ENCODE peak calls at places on chromosomes 7 and 10, in ten cellular contexts. One of them, this sample, is unnamed.

GRCh38 chr7:65225422-65226006 is 148.1 kb upstream of the ZNF92 start:
- DNase-seq in germinal center: no peak
- DNase-seq in NCI-H1092: no peak
- DNase-seq in activated CD4-positive, alpha-beta T cell treated with anti-CD3 and anti-CD28 coated beads, Interleukin-2, amount 10 ng/mL, durations not matched to agents 7 days and 5 days: peak; percentile 29
- DNase-seq in GM03348: no peak
- DNase-seq in pancreas: no peak
- DNase-seq in epithelial cell of esophagus: no peak
- DNase-seq in C1 segment of cervical spinal cord: no peak
- DNase-seq in ELF-1: no peak
- DNase-seq in NCI-H2081: no peak
- DNase-seq in this sample: no peak

GRCh38 chr7:45159296-45159695 is 1.7 kb downstream of the RAMP3 start:
- DNase-seq in germinal center: no peak
- DNase-seq in NCI-H1092: no peak
- DNase-seq in activated CD4-positive, alpha-beta T cell treated with anti-CD3 and anti-CD28 coated beads, Interleukin-2, amount 10 ng/mL, durations not matched to agents 7 days and 5 days: no peak
- DNase-seq in GM03348: no peak
- DNase-seq in pancreas: no peak
- DNase-seq in epithelial cell of esophagus: no peak
- DNase-seq in C1 segment of cervical spinal cord: no peak
- DNase-seq in ELF-1: no peak
- DNase-seq in NCI-H2081: no peak
- DNase-seq in this sample: no peak

GRCh38 chr10:86687750-86688149 is 19.4 kb downstream of the LDB3 start:
- DNase-seq in germinal center: no peak
- DNase-seq in NCI-H1092: no peak
- DNase-seq in activated CD4-positive, alpha-beta T cell treated with anti-CD3 and anti-CD28 coated beads, Interleukin-2, amount 10 ng/mL, durations not matched to agents 7 days and 5 days: no peak
- DNase-seq in GM03348: peak; percentile 82
- DNase-seq in pancreas: no peak
- DNase-seq in epithelial cell of esophagus: no peak
- DNase-seq in C1 segment of cervical spinal cord: no peak
- DNase-seq in ELF-1: no peak
- DNase-seq in NCI-H2081: no peak
- DNase-seq in this sample: no peak

GRCh38 chr10:53697038-53697437 is 924.5 kb upstream of the MBL2 start:
- DNase-seq in germinal center: no peak
- DNase-seq in NCI-H1092: no peak
- DNase-seq in activated CD4-positive, alpha-beta T cell treated with anti-CD3 and anti-CD28 coated beads, Interleukin-2, amount 10 ng/mL, durations not matched to agents 7 days and 5 days: no peak
- DNase-seq in GM03348: no peak
- DNase-seq in pancreas: no peak
- DNase-seq in epithelial cell of esophagus: peak; percentile 88
- DNase-seq in C1 segment of cervical spinal cord: no peak
- DNase-seq in ELF-1: no peak
- DNase-seq in NCI-H2081: no peak
- DNase-seq in this sample: no peak

GRCh38 chr7:29563590-29564454 is at the start of gene PRR15:
- DNase-seq in germinal center: peak; percentile 53
- DNase-seq in NCI-H1092: peak; percentile 40
- DNase-seq in activated CD4-positive, alpha-beta T cell treated with anti-CD3 and anti-CD28 coated beads, Interleukin-2, amount 10 ng/mL, durations not matched to agents 7 days and 5 days: no peak
- DNase-seq in GM03348: peak; percentile 55
- DNase-seq in pancreas: peak; percentile 79
- DNase-seq in epithelial cell of esophagus: peak; percentile 80
- DNase-seq in C1 segment of cervical spinal cord: no peak
- DNase-seq in ELF-1: peak; percentile 93
- DNase-seq in NCI-H2081: peak; percentile 64
- DNase-seq in this sample: no peak

GRCh38 chr7:107405559-107405958 is 64.3 kb upstream of the GPR22 start:
- DNase-seq in germinal center: no peak
- DNase-seq in NCI-H1092: no peak
- DNase-seq in activated CD4-positive, alpha-beta T cell treated with anti-CD3 and anti-CD28 coated beads, Interleukin-2, amount 10 ng/mL, durations not matched to agents 7 days and 5 days: no peak
- DNase-seq in GM03348: no peak
- DNase-seq in pancreas: no peak
- DNase-seq in epithelial cell of esophagus: peak; percentile 74
- DNase-seq in C1 segment of cervical spinal cord: no peak
- DNase-seq in ELF-1: no peak
- DNase-seq in NCI-H2081: no peak
- DNase-seq in this sample: no peak

GRCh38 chr7:135512135-135512887 is 2.4 kb upstream of the CNOT4 start:
- DNase-seq in germinal center: peak; percentile 60
- DNase-seq in NCI-H1092: peak; percentile 50
- DNase-seq in activated CD4-positive, alpha-beta T cell treated with anti-CD3 and anti-CD28 coated beads, Interleukin-2, amount 10 ng/mL, durations not matched to agents 7 days and 5 days: peak; percentile 59
- DNase-seq in GM03348: peak; percentile 55
- DNase-seq in pancreas: no peak
- DNase-seq in epithelial cell of esophagus: peak; percentile 82
- DNase-seq in C1 segment of cervical spinal cord: no peak
- DNase-seq in ELF-1: peak; percentile 3
- DNase-seq in NCI-H2081: peak; percentile 74
- DNase-seq in this sample: no peak

GRCh38 chr10:17915181-17915580 is 36.5 kb upstream of the SLC39A12 start:
- DNase-seq in germinal center: no peak
- DNase-seq in NCI-H1092: no peak
- DNase-seq in activated CD4-positive, alpha-beta T cell treated with anti-CD3 and anti-CD28 coated beads, Interleukin-2, amount 10 ng/mL, durations not matched to agents 7 days and 5 days: no peak
- DNase-seq in GM03348: no peak
- DNase-seq in pancreas: no peak
- DNase-seq in epithelial cell of esophagus: no peak
- DNase-seq in C1 segment of cervical spinal cord: no peak
- DNase-seq in ELF-1: no peak
- DNase-seq in NCI-H2081: no peak
- DNase-seq in this sample: no peak

GRCh38 chr7:779480-779879 is 52.4 kb upstream of the PRKAR1B start:
- DNase-seq in germinal center: no peak
- DNase-seq in NCI-H1092: no peak
- DNase-seq in activated CD4-positive, alpha-beta T cell treated with anti-CD3 and anti-CD28 coated beads, Interleukin-2, amount 10 ng/mL, durations not matched to agents 7 days and 5 days: no peak
- DNase-seq in GM03348: no peak
- DNase-seq in pancreas: no peak
- DNase-seq in epithelial cell of esophagus: no peak
- DNase-seq in C1 segment of cervical spinal cord: no peak
- DNase-seq in ELF-1: no peak
- DNase-seq in NCI-H2081: no peak
- DNase-seq in this sample: no peak

GRCh38 chr10:30736685-30737232 is 107.2 kb upstream of the LYZL2 start:
- DNase-seq in germinal center: no peak
- DNase-seq in NCI-H1092: no peak
- DNase-seq in activated CD4-positive, alpha-beta T cell treated with anti-CD3 and anti-CD28 coated beads, Interleukin-2, amount 10 ng/mL, durations not matched to agents 7 days and 5 days: peak; percentile 29
- DNase-seq in GM03348: peak; percentile 92
- DNase-seq in pancreas: no peak
- DNase-seq in epithelial cell of esophagus: peak; percentile 36
- DNase-seq in C1 segment of cervical spinal cord: no peak
- DNase-seq in ELF-1: no peak
- DNase-seq in NCI-H2081: no peak
- DNase-seq in this sample: no peak

GRCh38 chr7:99625321-99625720 is 8.6 kb downstream of the ZSCAN25 start:
- DNase-seq in germinal center: no peak
- DNase-seq in NCI-H1092: no peak
- DNase-seq in activated CD4-positive, alpha-beta T cell treated with anti-CD3 and anti-CD28 coated beads, Interleukin-2, amount 10 ng/mL, durations not matched to agents 7 days and 5 days: no peak
- DNase-seq in GM03348: no peak
- DNase-seq in pancreas: no peak
- DNase-seq in epithelial cell of esophagus: no peak
- DNase-seq in C1 segment of cervical spinal cord: no peak
- DNase-seq in ELF-1: no peak
- DNase-seq in NCI-H2081: no peak
- DNase-seq in this sample: no peak

GRCh38 chr7:30977896-30978564 is 14.3 kb downstream of the GHRHR start:
- DNase-seq in germinal center: no peak
- DNase-seq in NCI-H1092: peak; percentile 34
- DNase-seq in activated CD4-positive, alpha-beta T cell treated with anti-CD3 and anti-CD28 coated beads, Interleukin-2, amount 10 ng/mL, durations not matched to agents 7 days and 5 days: peak; percentile 31
- DNase-seq in GM03348: no peak
- DNase-seq in pancreas: peak; percentile 60
- DNase-seq in epithelial cell of esophagus: peak; percentile 62
- DNase-seq in C1 segment of cervical spinal cord: no peak
- DNase-seq in ELF-1: peak; percentile 56
- DNase-seq in NCI-H2081: peak; percentile 21
- DNase-seq in this sample: peak; percentile 51

GRCh38 chr10:132140167-132140925 is 46.4 kb upstream of the DPYSL4 start:
- DNase-seq in germinal center: no peak
- DNase-seq in NCI-H1092: no peak
- DNase-seq in activated CD4-positive, alpha-beta T cell treated with anti-CD3 and anti-CD28 coated beads, Interleukin-2, amount 10 ng/mL, durations not matched to agents 7 days and 5 days: no peak
- DNase-seq in GM03348: no peak
- DNase-seq in pancreas: peak; percentile 20
- DNase-seq in epithelial cell of esophagus: no peak
- DNase-seq in C1 segment of cervical spinal cord: no peak
- DNase-seq in ELF-1: no peak
- DNase-seq in NCI-H2081: no peak
- DNase-seq in this sample: peak; percentile 15

GRCh38 chr10:121851791-121852190 is 76.0 kb downstream of the ATE1 start:
- DNase-seq in germinal center: no peak
- DNase-seq in NCI-H1092: no peak
- DNase-seq in activated CD4-positive, alpha-beta T cell treated with anti-CD3 and anti-CD28 coated beads, Interleukin-2, amount 10 ng/mL, durations not matched to agents 7 days and 5 days: no peak
- DNase-seq in GM03348: no peak
- DNase-seq in pancreas: peak; percentile 19
- DNase-seq in epithelial cell of esophagus: no peak
- DNase-seq in C1 segment of cervical spinal cord: no peak
- DNase-seq in ELF-1: no peak
- DNase-seq in NCI-H2081: no peak
- DNase-seq in this sample: no peak

GRCh38 chr7:132577206-132578049 is 1.2 kb upstream of the PLXNA4 start:
- DNase-seq in germinal center: no peak
- DNase-seq in NCI-H1092: peak; percentile 80
- DNase-seq in activated CD4-positive, alpha-beta T cell treated with anti-CD3 and anti-CD28 coated beads, Interleukin-2, amount 10 ng/mL, durations not matched to agents 7 days and 5 days: peak; percentile 33
- DNase-seq in GM03348: peak; percentile 92
- DNase-seq in pancreas: peak; percentile 44
- DNase-seq in epithelial cell of esophagus: peak; percentile 20
- DNase-seq in C1 segment of cervical spinal cord: peak; percentile 38
- DNase-seq in ELF-1: peak; percentile 73
- DNase-seq in NCI-H2081: peak; percentile 74
- DNase-seq in this sample: peak; percentile 62

GRCh38 chr10:112078003-112078402 is 105.6 kb downstream of the GPAM start:
- DNase-seq in germinal center: no peak
- DNase-seq in NCI-H1092: no peak
- DNase-seq in activated CD4-positive, alpha-beta T cell treated with anti-CD3 and anti-CD28 coated beads, Interleukin-2, amount 10 ng/mL, durations not matched to agents 7 days and 5 days: no peak
- DNase-seq in GM03348: no peak
- DNase-seq in pancreas: no peak
- DNase-seq in epithelial cell of esophagus: no peak
- DNase-seq in C1 segment of cervical spinal cord: no peak
- DNase-seq in ELF-1: no peak
- DNase-seq in NCI-H2081: no peak
- DNase-seq in this sample: no peak

GRCh38 chr7:150668472-150668911 is 17.0 kb upstream of the GIMAP2 start:
- DNase-seq in germinal center: no peak
- DNase-seq in NCI-H1092: no peak
- DNase-seq in activated CD4-positive, alpha-beta T cell treated with anti-CD3 and anti-CD28 coated beads, Interleukin-2, amount 10 ng/mL, durations not matched to agents 7 days and 5 days: peak; percentile 75
- DNase-seq in GM03348: no peak
- DNase-seq in pancreas: no peak
- DNase-seq in epithelial cell of esophagus: no peak
- DNase-seq in C1 segment of cervical spinal cord: no peak
- DNase-seq in ELF-1: no peak
- DNase-seq in NCI-H2081: no peak
- DNase-seq in this sample: no peak

GRCh38 chr7:140640727-140641531 is at the start of gene DENND2A:
- DNase-seq in germinal center: peak; percentile 12
- DNase-seq in NCI-H1092: peak; percentile 79
- DNase-seq in activated CD4-positive, alpha-beta T cell treated with anti-CD3 and anti-CD28 coated beads, Interleukin-2, amount 10 ng/mL, durations not matched to agents 7 days and 5 days: no peak
- DNase-seq in GM03348: peak; percentile 61
- DNase-seq in pancreas: peak; percentile 63
- DNase-seq in epithelial cell of esophagus: no peak
- DNase-seq in C1 segment of cervical spinal cord: no peak
- DNase-seq in ELF-1: peak; percentile 84
- DNase-seq in NCI-H2081: peak; percentile 76
- DNase-seq in this sample: peak; percentile 77

GRCh38 chr10:132876131-132876860 is 66.1 kb downstream of the CFAP46 start:
- DNase-seq in germinal center: no peak
- DNase-seq in NCI-H1092: no peak
- DNase-seq in activated CD4-positive, alpha-beta T cell treated with anti-CD3 and anti-CD28 coated beads, Interleukin-2, amount 10 ng/mL, durations not matched to agents 7 days and 5 days: no peak
- DNase-seq in GM03348: no peak
- DNase-seq in pancreas: no peak
- DNase-seq in epithelial cell of esophagus: no peak
- DNase-seq in C1 segment of cervical spinal cord: no peak
- DNase-seq in ELF-1: no peak
- DNase-seq in NCI-H2081: no peak
- DNase-seq in this sample: no peak

GRCh38 chr7:140358024-140358770 is 40.1 kb downstream of the SLC37A3 start:
- DNase-seq in germinal center: no peak
- DNase-seq in NCI-H1092: no peak
- DNase-seq in activated CD4-positive, alpha-beta T cell treated with anti-CD3 and anti-CD28 coated beads, Interleukin-2, amount 10 ng/mL, durations not matched to agents 7 days and 5 days: no peak
- DNase-seq in GM03348: no peak
- DNase-seq in pancreas: no peak
- DNase-seq in epithelial cell of esophagus: no peak
- DNase-seq in C1 segment of cervical spinal cord: no peak
- DNase-seq in ELF-1: no peak
- DNase-seq in NCI-H2081: no peak
- DNase-seq in this sample: no peak

This sample was measured in mesothelial cell of epicardium.